ENCODE peak calls at places on chromosome 22, in eight cellular contexts. K is T47D; O is RPMI8226; N is coronary artery; S is activated CD4-positive, alpha-beta T cell treated with anti-CD3 and anti-CD28 coated beads for 48 hours; Q is Peyer's patch; V is activated CD8-positive, alpha-beta memory T cell treated with anti-CD3 and anti-CD28 coated beads, Interleukin-2, amount 50 U/mL, for 48 hours; H is IMR-90. M is an unnamed sample.

GRCh38 chr22:35605787-35606492 is 11.2 kb downstream of the MB start:
- DNase-seq in H (no peak), V (no peak), N (no peak), S (no peak), O (no peak), Q (no peak), K (no peak), M (peak)

GRCh38 chr22:30867746-30868662 is 100.6 kb downstream of the MORC2 start:
- DNase-seq in V (no peak), N (peak), O (no peak), H (no peak), S (no peak), Q (peak), K (no peak), M (no peak)

GRCh38 chr22:45629469-45630089 is 42.1 kb upstream of the ATXN10 start:
- DNase-seq in S (no peak), N (no peak), Q (no peak), K (no peak), V (no peak), O (no peak), H (no peak), M (no peak)

GRCh38 chr22:39519681-39520053 is 695 bp upstream of the ATF4 start:
- DNase-seq in H (no peak), K (peak), S (no peak), V (no peak), N (no peak), O (peak), Q (peak), M (peak)

GRCh38 chr22:35315855-35316745 is 16.4 kb downstream of the TOM1 start:
- DNase-seq in V (no peak), S (no peak), K (peak), N (peak), O (no peak), H (no peak), Q (peak), M (peak)

GRCh38 chr22:38429460-38430128 is 25.4 kb downstream of the KCNJ4 start:
- DNase-seq in Q (no peak), N (no peak), H (peak), O (no peak), V (no peak), S (no peak), K (no peak), M (peak)

GRCh38 chr22:24068377-24068680 is 57.2 kb downstream of the CABIN1 start:
- DNase-seq in O (peak), S (no peak), Q (no peak), V (peak), H (no peak), K (no peak), N (no peak), M (no peak)

GRCh38 chr22:46366327-46366731 is 30.8 kb downstream of the TRMU start:
- DNase-seq in O (no peak), K (no peak), V (no peak), S (no peak), H (no peak), Q (no peak), N (no peak), M (peak)

GRCh38 chr22:41445171-41446056 is 1.2 kb downstream of the TOB2 start:
- DNase-seq in K (peak), Q (peak), S (peak), N (no peak), H (no peak), V (peak), O (peak), M (no peak)

GRCh38 chr22:45581549-45582080 is 78.9 kb downstream of the FBLN1 start:
- DNase-seq in H (no peak), V (no peak), S (no peak), O (no peak), Q (no peak), K (no peak), N (no peak), M (no peak)

GRCh38 chr22:36922097-36922608 is 8.7 kb downstream of the CSF2RB start:
- DNase-seq in K (peak), N (no peak), S (no peak), O (no peak), V (no peak), H (no peak), Q (no peak), M (no peak)

GRCh38 chr22:43110444-43110926 is at the start of gene BIK:
- DNase-seq in Q (peak), O (peak), N (no peak), K (peak), H (no peak), V (peak), S (peak), M (peak)

GRCh38 chr22:48151641-48152040 is 1389.2 kb downstream of the TBC1D22A start:
- DNase-seq in S (no peak), Q (no peak), O (no peak), K (no peak), H (no peak), N (no peak), V (no peak), M (no peak)

GRCh38 chr22:49419661-49420060 is 408.0 kb downstream of the BRD1 start:
- DNase-seq in O (no peak), N (no peak), V (no peak), S (no peak), H (no peak), K (no peak), Q (no peak), M (no peak)

GRCh38 chr22:47034076-47034808 is 271.8 kb downstream of the TBC1D22A start:
- DNase-seq in O (no peak), K (no peak), H (no peak), S (no peak), V (no peak), N (no peak), Q (no peak), M (peak)

GRCh38 chr22:40533712-40534378 is 102.7 kb downstream of the MRTFA start:
- DNase-seq in O (peak), K (peak), Q (peak), S (peak), N (no peak), V (no peak), H (peak), M (no peak)

M was measured in Right ventricle myocardium inferior.